ENCODE peak calls at places on chromosomes 7 and 10, in nine cellular contexts. J is heart left ventricle, K is breast epithelium, O is A549, Q is body of pancreas, Y is ovary, H is IMR-90, B is Peyer's patch, N is prostate gland. V is an unnamed sample. For H3K4me1, the result is how much of the 10 kb centered on the place peaks cover.

GRCh38 chr7:74165867-74166593 is 8.1 kb upstream of the EIF4H start:
- DNase-seq in J (no peak), K (no peak), O (no peak), Q (no peak), Y (no peak), H (no peak), B (no peak), N (no peak), V (no peak)

GRCh38 chr10:120503695-120504094 is 46.7 kb downstream of the PLPP4 start:
- DNase-seq in J (no peak), K (no peak), O (no peak), Q (no peak), Y (no peak), H (no peak), B (no peak), N (no peak), V (no peak)

GRCh38 chr10:79933961-79934360 is 14.9 kb downstream of the SFTPD start:
- DNase-seq in J (no peak), K (no peak), O (no peak), Q (no peak), Y (no peak), H (no peak), B (no peak), N (no peak), V (no peak)

GRCh38 chr10:310976-311639 is 175.9 kb downstream of the ZMYND11 start:
- DNase-seq in J (no peak), K (no peak), O (no peak), Q (no peak), Y (no peak), H (peak), B (peak), N (no peak), V (no peak)

GRCh38 chr7:101681170-101682007 is 52.3 kb upstream of the MYL10 start:
- DNase-seq in J (peak), K (no peak), O (peak), Q (peak), Y (peak), H (peak), B (no peak), N (peak), V (no peak)

GRCh38 chr10:103986360-103986759 is 19.4 kb downstream of the SLK start:
- DNase-seq in J (no peak), K (no peak), O (no peak), Q (no peak), Y (no peak), H (no peak), B (no peak), N (no peak), V (no peak)

GRCh38 chr10:95280637-95281036 is 10.2 kb downstream of the PDLIM1 start:
- DNase-seq in J (no peak), K (no peak), O (no peak), Q (no peak), Y (no peak), H (no peak), B (no peak), N (no peak), V (no peak)

GRCh38 chr7:44309271-44310091 is 15.9 kb downstream of the CAMK2B start:
- DNase-seq in J (peak), K (peak), O (no peak), Q (peak), Y (peak), H (peak), B (peak), N (no peak), V (peak)

GRCh38 chr7:66921396-66921917 is 432 bp downstream of the TMEM248 start:
- DNase-seq in J (peak), K (peak), O (no peak), Q (peak), Y (peak), H (peak), B (no peak), N (peak), V (peak)

GRCh38 chr7:289756-290553 is at the start of gene FOXL3:
- DNase-seq in J (no peak), K (peak), O (no peak), Q (no peak), Y (peak), H (no peak), B (no peak), N (no peak), V (no peak)

GRCh38 chr10:11668847-11669610 is 57.6 kb upstream of the USP6NL start:
- DNase-seq in J (no peak), K (no peak), O (no peak), Q (no peak), Y (no peak), H (no peak), B (no peak), N (no peak), V (no peak)

GRCh38 chr10:32961343-32961891 is 3.4 kb upstream of the ITGB1 start:
- DNase-seq in J (no peak), K (no peak), O (no peak), Q (no peak), Y (no peak), H (no peak), B (no peak), N (no peak), V (no peak)

GRCh38 chr10:102196893-102197292 is 29.2 kb upstream of the ELOVL3 start:
- DNase-seq in J (no peak), K (no peak), O (no peak), Q (no peak), Y (no peak), H (peak), B (no peak), N (no peak), V (no peak)

GRCh38 chr7:132373879-132374278 is 202.4 kb downstream of the PLXNA4 start:
- DNase-seq in J (no peak), K (no peak), O (no peak), Q (no peak), Y (no peak), H (no peak), B (no peak), N (no peak), V (no peak)

GRCh38 chr7:135933509-135934188 is 43.5 kb downstream of the MTPN start:
- DNase-seq in J (no peak), K (no peak), O (no peak), Q (no peak), Y (no peak), H (no peak), B (no peak), N (no peak), V (no peak)

GRCh38 chr10:74293686-74294365 is 142.8 kb downstream of the ADK start:
- DNase-seq in J (peak), K (no peak), O (no peak), Q (peak), Y (no peak), H (peak), B (no peak), N (no peak), V (no peak)

GRCh38 chr10:102542800-102543418 is 39.1 kb downstream of the SUFU start:
- DNase-seq in J (no peak), K (no peak), O (no peak), Q (no peak), Y (no peak), H (peak), B (no peak), N (no peak), V (no peak)

GRCh38 chr7:21733837-21734236 is 191.0 kb downstream of the DNAH11 start:
- DNase-seq in J (no peak), K (no peak), O (no peak), Q (no peak), Y (no peak), H (no peak), B (no peak), N (no peak), V (no peak)

GRCh38 chr10:68508090-68508489 is 19.2 kb downstream of the SLC25A16 start:
- DNase-seq in J (no peak), K (no peak), O (no peak), Q (no peak), Y (no peak), H (no peak), B (no peak), N (no peak), V (no peak)

GRCh38 chr7:139114585-139114984 is 5.1 kb upstream of the ZC3HAV1 start:
- DNase-seq in J (no peak), K (no peak), O (no peak), Q (no peak), Y (no peak), H (no peak), B (no peak), N (no peak), V (no peak)

GRCh38 chr10:1255166-1255565 is 199.0 kb downstream of the WDR37 start:
- DNase-seq in J (no peak), K (no peak), O (no peak), Q (no peak), Y (no peak), H (no peak), B (no peak), N (no peak), V (no peak)

GRCh38 chr10:25493122-25493893 is 318.5 kb downstream of the GPR158 start:
- DNase-seq in J (no peak), K (no peak), O (peak), Q (no peak), Y (no peak), H (peak), B (no peak), N (no peak), V (no peak)

GRCh38 chr10:118422241-118422640 is 80.1 kb upstream of the FAM204A start:
- DNase-seq in J (no peak), K (no peak), O (no peak), Q (no peak), Y (no peak), H (no peak), B (no peak), N (no peak), V (no peak)

GRCh38 chr10:48523820-48524758 is 80.8 kb downstream of the ARHGAP22 start:
- DNase-seq in J (no peak), K (no peak), O (peak), Q (no peak), Y (peak), H (no peak), B (no peak), N (no peak), V (no peak)

GRCh38 chr7:155984028-155984607 is 171.9 kb upstream of the SHH start:
- DNase-seq in J (no peak), K (peak), O (no peak), Q (no peak), Y (no peak), H (no peak), B (peak), N (no peak), V (no peak)

GRCh38 chr10:48390933-48391845 is 84.7 kb downstream of the MAPK8 start:
- DNase-seq in J (no peak), K (no peak), O (no peak), Q (no peak), Y (no peak), H (peak), B (no peak), N (no peak), V (no peak)

GRCh38 chr10:99895867-99896266 is 113.4 kb downstream of the ABCC2 start:
- DNase-seq in J (no peak), K (no peak), O (no peak), Q (no peak), Y (no peak), H (no peak), B (no peak), N (no peak), V (no peak)

GRCh38 chr7:522071-522937 is 2.7 kb upstream of the PDGFA start:
- DNase-seq in J (peak), K (no peak), O (no peak), Q (peak), Y (no peak), H (peak), B (peak), N (peak), V (peak)

GRCh38 chr7:29400435-29400834 is 163.2 kb upstream of the PRR15 start:
- DNase-seq in J (no peak), K (no peak), O (no peak), Q (no peak), Y (no peak), H (no peak), B (no peak), N (no peak), V (no peak)

GRCh38 chr7:29556405-29557195 is 7.0 kb upstream of the PRR15 start:
- DNase-seq in J (no peak), K (no peak), O (no peak), Q (no peak), Y (no peak), H (no peak), B (no peak), N (no peak), V (no peak)

GRCh38 chr10:122263971-122264370 is 7.1 kb upstream of the BTBD16 start:
- DNase-seq in J (no peak), K (no peak), O (no peak), Q (no peak), Y (no peak), H (peak), B (no peak), N (no peak), V (no peak)

GRCh38 chr7:33193308-33193864 is 64.0 kb downstream of the BBS9 start:
- DNase-seq in J (no peak), K (no peak), O (no peak), Q (no peak), Y (no peak), H (no peak), B (no peak), N (no peak), V (no peak)

GRCh38 chr10:101357958-101358357 is 4.0 kb downstream of the BTRC start:
- DNase-seq in J (no peak), K (no peak), O (no peak), Q (no peak), Y (no peak), H (no peak), B (no peak), N (no peak), V (no peak)

GRCh38 chr7:10798044-10798443 is 175.6 kb upstream of the PHF14 start:
- DNase-seq in J (no peak), K (no peak), O (no peak), Q (no peak), Y (no peak), H (no peak), B (no peak), N (no peak), V (no peak)

GRCh38 chr10:3399756-3400155 is 227.2 kb upstream of the PITRM1 start:
- DNase-seq in J (no peak), K (no peak), O (no peak), Q (no peak), Y (no peak), H (peak), B (no peak), N (no peak), V (no peak)

GRCh38 chr7:2309889-2310331 is 4.3 kb downstream of the SNX8 start:
- DNase-seq in J (no peak), K (peak), O (peak), Q (no peak), Y (no peak), H (peak), B (no peak), N (no peak), V (no peak)

GRCh38 chr7:99184468-99185225 is 23.3 kb downstream of the KPNA7 start:
- DNase-seq in J (no peak), K (no peak), O (no peak), Q (no peak), Y (no peak), H (no peak), B (no peak), N (no peak), V (no peak)

GRCh38 chr10:100341953-100342626 is 4.9 kb upstream of the SCD start:
- DNase-seq in J (peak), K (no peak), O (peak), Q (peak), Y (peak), H (peak), B (peak), N (peak), V (peak)

GRCh38 chr10:4034907-4035581 is 250.0 kb upstream of the KLF6 start:
- DNase-seq in J (no peak), K (no peak), O (no peak), Q (no peak), Y (no peak), H (peak), B (no peak), N (no peak), V (peak)

DNA sequence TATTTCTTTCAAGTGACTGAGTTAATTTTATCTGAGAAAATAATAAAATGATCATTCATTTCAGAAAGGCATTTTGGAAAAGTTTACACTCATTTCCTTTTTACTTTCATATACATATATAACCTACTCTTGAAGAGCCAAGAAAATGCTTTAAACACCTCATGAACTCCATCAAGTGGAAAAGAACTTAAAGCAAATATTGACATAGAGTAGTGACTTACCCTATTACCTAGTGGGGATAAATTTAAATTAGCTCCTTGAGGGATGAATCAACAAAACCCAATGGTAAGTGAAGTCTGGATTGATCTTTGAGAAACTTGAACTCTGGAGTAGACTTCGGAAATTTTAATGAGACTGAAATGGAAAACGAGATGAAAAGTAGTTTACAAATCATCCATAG is 88.6 kb downstream of the TMEM26 start:
- DNase-seq in J (no peak), K (no peak), O (no peak), Q (no peak), Y (no peak), H (no peak), B (no peak), N (no peak), V (no peak)
- H3K4me1 ChIP-seq in J (under half), K (under half), O (under half), Q (under half), Y (under half), H (under half), B (under half), N (under half), V (under half)

DNA sequence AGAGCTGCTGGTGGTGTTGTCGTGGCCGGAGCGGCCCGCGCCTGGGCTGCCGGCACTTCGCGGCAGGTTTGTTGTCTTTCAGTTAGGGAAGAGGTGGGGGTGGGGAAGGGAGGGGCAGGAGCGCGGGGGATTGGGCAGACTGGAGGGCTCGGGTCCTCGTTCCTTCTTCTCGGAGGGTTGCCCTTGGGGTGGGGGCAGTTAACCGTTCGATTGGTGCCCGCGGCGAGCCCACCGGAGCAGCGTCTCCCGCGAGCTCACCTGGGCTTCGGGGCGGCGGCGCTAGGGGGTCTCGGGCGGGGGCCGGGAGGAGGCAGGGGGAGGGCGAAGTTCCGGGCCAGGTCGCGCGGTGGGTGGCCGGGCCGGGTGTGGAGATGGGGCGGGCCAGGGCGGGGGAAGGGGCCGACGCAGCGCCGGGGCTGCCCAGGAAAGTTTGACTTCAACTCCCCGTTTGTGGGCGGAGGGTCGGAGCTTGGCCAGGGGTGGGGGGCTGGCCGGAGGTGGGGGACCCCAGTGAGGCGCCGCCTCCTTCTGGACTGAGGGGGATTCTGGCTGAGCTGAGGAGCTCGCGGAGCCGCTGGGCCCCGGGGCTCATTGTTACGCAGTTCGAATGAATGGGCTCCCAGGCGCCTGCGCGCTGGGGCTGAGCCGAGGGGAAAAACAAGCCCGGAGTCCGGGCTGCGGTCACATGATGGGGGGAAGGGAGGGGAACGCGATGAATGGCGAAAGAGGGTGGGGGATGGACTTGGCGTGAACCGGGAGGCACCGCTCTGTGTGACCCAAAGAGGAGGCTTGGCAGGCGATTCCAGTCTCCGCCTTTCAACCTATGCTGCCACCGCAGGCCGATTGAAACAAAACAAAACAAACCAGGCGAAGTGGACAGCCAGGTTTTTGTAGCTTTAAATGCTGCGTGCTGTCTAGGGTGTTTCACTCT is 582 bp downstream of the HBP1 start:
- DNase-seq in J (peak), K (peak), O (peak), Q (peak), Y (peak), H (peak), B (peak), N (peak), V (peak)
- TF ChIP-seq POLR2A in J (no peak), K (peak), O (no peak), Q (peak), Y (peak), H (peak), B (no peak), N (peak), V (peak)

GRCh38 chr10:86958831-86959736 is 685 bp downstream of the SNCG start:
- DNase-seq in J (peak), K (peak), O (peak), Q (no peak), Y (peak), H (peak), B (no peak), N (no peak), V (no peak)

GRCh38 chr10:86960003-86960862 is 1.8 kb downstream of the SNCG start:
- DNase-seq in J (peak), K (peak), O (no peak), Q (peak), Y (peak), H (peak), B (peak), N (no peak), V (peak)

GRCh38 chr10:86958109-86958830 is at the start of gene SNCG:
- DNase-seq in J (peak), K (no peak), O (no peak), Q (no peak), Y (peak), H (no peak), B (no peak), N (no peak), V (no peak)

GRCh38 chr10:86960863-86961434 is 2.5 kb downstream of the SNCG start:
- DNase-seq in J (peak), K (peak), O (no peak), Q (no peak), Y (no peak), H (no peak), B (peak), N (no peak), V (peak)

GRCh38 chr10:86959737-86960002 is 1.3 kb downstream of the SNCG start:
- DNase-seq in J (no peak), K (no peak), O (no peak), Q (no peak), Y (no peak), H (no peak), B (peak), N (no peak), V (no peak)
- H3K4me1 ChIP-seq in J (under half), K (under half), O (under half), Q (under half), Y (under half), H (under half), B (under half), N (under half), V (under half)

GRCh38 chr10:28676968-28677888 is at the start of gene BAMBI:
- DNase-seq in J (peak), K (peak), O (peak), Q (peak), Y (peak), H (peak), B (peak), N (peak), V (peak)
- TF ChIP-seq POLR2A in J (peak), K (peak), O (peak), Q (peak), Y (peak), H (peak), B (peak), N (peak), V (peak)

DNA sequence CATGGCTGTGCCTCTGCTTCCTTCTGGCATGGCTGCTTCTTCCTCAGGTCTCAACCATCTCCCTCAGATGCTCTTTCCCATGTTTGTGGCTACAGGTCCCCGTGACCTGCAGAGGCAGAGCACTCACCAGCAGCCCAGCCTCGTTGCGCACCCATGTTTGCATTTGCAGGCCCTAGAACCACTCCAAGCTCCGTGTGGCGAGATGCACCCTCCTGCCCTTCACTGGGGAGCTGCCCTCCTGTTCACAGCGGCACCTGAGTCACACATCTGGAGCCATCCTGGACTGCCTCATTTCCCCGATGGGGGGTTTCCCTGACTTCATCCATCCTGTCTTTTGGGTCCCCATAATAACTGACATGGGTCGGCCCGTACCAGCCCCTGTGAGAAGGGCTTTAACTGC is 35.9 kb downstream of the EGFR start:
- DNase-seq in J (no peak), K (no peak), O (no peak), Q (no peak), Y (no peak), H (no peak), B (no peak), N (no peak), V (no peak)
- H3K4me1 ChIP-seq in J (under half), K (under half), O (half or more), Q (under half), Y (under half), H (under half), B (under half), N (under half), V (under half)

GRCh38 chr10:43407576-43408330 is 1.2 kb downstream of the HNRNPF start:
- DNase-seq in J (peak), K (peak), O (peak), Q (peak), Y (peak), H (peak), B (peak), N (peak), V (peak)
- TF ChIP-seq POLR2A in J (no peak), K (peak), O (peak), Q (no peak), Y (peak), H (peak), B (peak), N (peak), V (peak)